ENCODE peak calls at places on chromosomes 11 and 22, in seven cellular contexts. One of them, this sample, is unnamed.

GRCh38 chr11:2311456-2312201 is 9.8 kb downstream of the TSPAN32 start:
- DNase-seq in AG09309: no peak
- DNase-seq in fibroblast of villous mesenchyme: no peak
- DNase-seq in PC-3: no peak
- DNase-seq in AG04450: no peak
- DNase-seq in A549: no peak
- DNase-seq in lung: no peak
- DNase-seq in this sample: no peak

GRCh38 chr11:61737131-61737530 is 15.3 kb upstream of the MYRF start:
- DNase-seq in AG09309: no peak
- DNase-seq in fibroblast of villous mesenchyme: no peak
- DNase-seq in PC-3: no peak
- DNase-seq in AG04450: no peak
- DNase-seq in A549: no peak
- DNase-seq in lung: no peak
- DNase-seq in this sample: no peak

GRCh38 chr11:12195773-12196172 is 85.4 kb downstream of the MICAL2 start:
- DNase-seq in AG09309: no peak
- DNase-seq in fibroblast of villous mesenchyme: no peak
- DNase-seq in PC-3: no peak
- DNase-seq in AG04450: no peak
- DNase-seq in A549: no peak
- DNase-seq in lung: no peak
- DNase-seq in this sample: no peak

GRCh38 chr11:65305501-65306268 is 9.0 kb upstream of the CDC42EP2 start:
- DNase-seq in AG09309: no peak
- DNase-seq in fibroblast of villous mesenchyme: peak; percentile 88
- DNase-seq in PC-3: no peak
- DNase-seq in AG04450: no peak
- DNase-seq in A549: no peak
- DNase-seq in lung: no peak
- DNase-seq in this sample: no peak

GRCh38 chr22:28181332-28181731 is 262.3 kb upstream of the PITPNB start:
- DNase-seq in AG09309: peak; percentile 40
- DNase-seq in fibroblast of villous mesenchyme: peak; percentile 33
- DNase-seq in PC-3: peak; percentile 3
- DNase-seq in AG04450: no peak
- DNase-seq in A549: no peak
- DNase-seq in lung: no peak
- DNase-seq in this sample: peak; percentile 84

GRCh38 chr11:59756845-59757244 is 1.7 kb downstream of the STX3 start:
- DNase-seq in AG09309: no peak
- DNase-seq in fibroblast of villous mesenchyme: peak; percentile 37
- DNase-seq in PC-3: peak; percentile 93
- DNase-seq in AG04450: no peak
- DNase-seq in A549: peak; percentile 25
- DNase-seq in lung: peak; percentile 43
- DNase-seq in this sample: no peak

GRCh38 chr11:121550247-121551132 is 97.7 kb upstream of the SORL1-AS1 start:
- DNase-seq in AG09309: no peak
- DNase-seq in fibroblast of villous mesenchyme: no peak
- DNase-seq in PC-3: no peak
- DNase-seq in AG04450: no peak
- DNase-seq in A549: no peak
- DNase-seq in lung: no peak
- DNase-seq in this sample: no peak

GRCh38 chr11:65594991-65595920 is at the start of gene KCNK7:
- DNase-seq in AG09309: no peak
- DNase-seq in fibroblast of villous mesenchyme: no peak
- DNase-seq in PC-3: peak; percentile 22
- DNase-seq in AG04450: no peak
- DNase-seq in A549: no peak
- DNase-seq in lung: no peak
- DNase-seq in this sample: no peak

GRCh38 chr11:10181811-10182210 is 112.2 kb downstream of the SBF2 start:
- DNase-seq in AG09309: peak; percentile 31
- DNase-seq in fibroblast of villous mesenchyme: peak; percentile 66
- DNase-seq in PC-3: peak; percentile 64
- DNase-seq in AG04450: no peak
- DNase-seq in A549: peak; percentile 45
- DNase-seq in lung: no peak
- DNase-seq in this sample: peak; percentile 75

GRCh38 chr22:37906364-37907008 is 389 bp downstream of the MICALL1 start:
- DNase-seq in AG09309: no peak
- DNase-seq in fibroblast of villous mesenchyme: no peak
- DNase-seq in PC-3: no peak
- DNase-seq in AG04450: no peak
- DNase-seq in A549: no peak
- DNase-seq in lung: no peak
- DNase-seq in this sample: no peak

GRCh38 chr22:17717708-17718107 is 56.6 kb downstream of the BID start:
- DNase-seq in AG09309: peak; percentile 63
- DNase-seq in fibroblast of villous mesenchyme: peak; percentile 55
- DNase-seq in PC-3: no peak
- DNase-seq in AG04450: no peak
- DNase-seq in A549: no peak
- DNase-seq in lung: no peak
- DNase-seq in this sample: peak; percentile 90

GRCh38 chr22:33923660-33924246 is 3.5 kb upstream of the LARGE1 start:
- DNase-seq in AG09309: no peak
- DNase-seq in fibroblast of villous mesenchyme: peak; percentile 66
- DNase-seq in PC-3: peak; percentile 56
- DNase-seq in AG04450: peak; percentile 23
- DNase-seq in A549: peak; percentile 74
- DNase-seq in lung: peak; percentile 69
- DNase-seq in this sample: peak; percentile 74

GRCh38 chr11:62269654-62270278 is at the start of gene SCGB2A2:
- DNase-seq in AG09309: no peak
- DNase-seq in fibroblast of villous mesenchyme: no peak
- DNase-seq in PC-3: peak; percentile 73
- DNase-seq in AG04450: no peak
- DNase-seq in A549: no peak
- DNase-seq in lung: no peak
- DNase-seq in this sample: no peak

GRCh38 chr11:120746836-120747609 is 235.5 kb downstream of the GRIK4 start:
- DNase-seq in AG09309: no peak
- DNase-seq in fibroblast of villous mesenchyme: no peak
- DNase-seq in PC-3: peak; percentile 4
- DNase-seq in AG04450: no peak
- DNase-seq in A549: no peak
- DNase-seq in lung: no peak
- DNase-seq in this sample: no peak

GRCh38 chr22:40628354-40629042 is 8.0 kb downstream of the MRTFA start:
- DNase-seq in AG09309: peak; percentile 24
- DNase-seq in fibroblast of villous mesenchyme: no peak
- DNase-seq in PC-3: peak; percentile 53
- DNase-seq in AG04450: no peak
- DNase-seq in A549: no peak
- DNase-seq in lung: no peak
- DNase-seq in this sample: peak; percentile 70

GRCh38 chr11:94837317-94837716 is 69.2 kb downstream of the AMOTL1 start:
- DNase-seq in AG09309: no peak
- DNase-seq in fibroblast of villous mesenchyme: peak; percentile 14
- DNase-seq in PC-3: no peak
- DNase-seq in AG04450: no peak
- DNase-seq in A549: no peak
- DNase-seq in lung: no peak
- DNase-seq in this sample: no peak

GRCh38 chr11:68658097-68658496 is 26.2 kb upstream of the GAL start:
- DNase-seq in AG09309: no peak
- DNase-seq in fibroblast of villous mesenchyme: no peak
- DNase-seq in PC-3: no peak
- DNase-seq in AG04450: no peak
- DNase-seq in A549: no peak
- DNase-seq in lung: no peak
- DNase-seq in this sample: no peak

GRCh38 chr11:58192229-58192628 is 3.4 kb downstream of the OR9Q2 start:
- DNase-seq in AG09309: no peak
- DNase-seq in fibroblast of villous mesenchyme: no peak
- DNase-seq in PC-3: peak; percentile 11
- DNase-seq in AG04450: no peak
- DNase-seq in A549: no peak
- DNase-seq in lung: no peak
- DNase-seq in this sample: no peak

GRCh38 chr22:46010951-46011626 is 34.1 kb upstream of the WNT7B start:
- DNase-seq in AG09309: no peak
- DNase-seq in fibroblast of villous mesenchyme: no peak
- DNase-seq in PC-3: no peak
- DNase-seq in AG04450: no peak
- DNase-seq in A549: no peak
- DNase-seq in lung: no peak
- DNase-seq in this sample: no peak

GRCh38 chr22:46011627-46012181 is 34.7 kb upstream of the WNT7B start:
- DNase-seq in AG09309: no peak
- DNase-seq in fibroblast of villous mesenchyme: no peak
- DNase-seq in PC-3: no peak
- DNase-seq in AG04450: no peak
- DNase-seq in A549: no peak
- DNase-seq in lung: no peak
- DNase-seq in this sample: no peak

GRCh38 chr22:46012881-46013281 is 35.9 kb upstream of the WNT7B start:
- DNase-seq in AG09309: no peak
- DNase-seq in fibroblast of villous mesenchyme: no peak
- DNase-seq in PC-3: no peak
- DNase-seq in AG04450: no peak
- DNase-seq in A549: no peak
- DNase-seq in lung: no peak
- DNase-seq in this sample: no peak

GRCh38 chr22:46012182-46012880 is 35.4 kb upstream of the WNT7B start:
- DNase-seq in AG09309: no peak
- DNase-seq in fibroblast of villous mesenchyme: no peak
- DNase-seq in PC-3: no peak
- DNase-seq in AG04450: no peak
- DNase-seq in A549: no peak
- DNase-seq in lung: no peak
- DNase-seq in this sample: no peak

DNA sequence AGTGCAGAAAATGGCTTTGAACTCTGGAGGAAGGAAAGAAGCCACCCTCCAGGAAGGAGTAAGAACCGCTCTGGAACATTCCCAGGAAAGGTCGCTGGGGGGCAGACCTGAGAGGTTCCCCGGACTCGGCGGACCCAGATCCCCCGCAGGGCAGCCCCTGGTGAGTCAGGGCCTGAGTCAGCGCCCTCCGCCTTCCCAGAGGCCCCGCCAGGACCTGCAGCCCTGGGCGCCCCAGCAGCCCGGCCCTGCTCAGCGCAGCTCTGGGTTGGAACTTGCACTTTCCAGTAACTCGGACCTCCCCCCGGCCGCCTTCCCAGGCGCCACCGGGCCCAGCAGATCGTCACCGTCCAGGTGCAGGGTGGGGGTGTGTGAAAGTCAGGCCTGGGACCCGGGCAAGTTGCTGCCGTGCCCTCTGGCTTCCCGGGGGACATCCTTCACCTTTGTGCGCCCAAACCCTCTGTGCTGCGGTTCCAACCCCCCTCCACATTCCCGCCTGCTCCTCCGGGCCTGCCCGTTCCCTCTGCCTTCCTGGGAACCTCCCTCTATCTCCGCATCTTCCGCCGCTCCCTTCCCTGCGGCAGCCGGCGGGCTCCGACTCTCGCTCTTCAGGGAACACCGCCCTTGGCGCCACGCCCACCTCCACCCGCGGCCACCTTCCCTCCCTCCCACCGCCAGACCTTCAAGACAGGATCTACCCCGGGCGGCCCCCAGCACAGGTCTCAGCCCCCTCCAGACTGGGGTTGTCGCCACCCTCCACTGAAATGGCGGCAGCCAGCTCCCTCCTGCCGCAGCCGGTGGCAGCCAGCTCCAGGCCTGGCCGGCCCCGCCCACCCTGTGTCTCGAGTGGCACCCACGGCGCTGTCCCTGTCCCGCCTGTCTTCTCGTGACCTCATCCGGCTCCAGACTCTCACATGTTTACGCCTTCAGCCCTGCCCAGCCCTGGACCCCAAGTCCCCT is 36.8 kb upstream of the WNT7B start:
- DNase-seq in AG09309: peak; percentile 85
- DNase-seq in fibroblast of villous mesenchyme: peak; percentile 96
- DNase-seq in PC-3: peak; percentile 96
- DNase-seq in AG04450: peak; percentile 91
- DNase-seq in A549: peak; percentile 95
- DNase-seq in lung: peak; percentile 94
- DNase-seq in this sample: peak; percentile 96
- H3K4me3 ChIP-seq in AG09309: peak overlapping the region; percentile 60
- H3K4me3 ChIP-seq in fibroblast of villous mesenchyme: peak overlapping the region; percentile 70
- H3K4me3 ChIP-seq in PC-3: peak overlapping the region; percentile 68
- H3K4me3 ChIP-seq in AG04450: peak overlapping the region; percentile 70
- H3K4me3 ChIP-seq in A549: peak overlapping the region; percentile 52
- H3K4me3 ChIP-seq in lung: peak overlapping the region; percentile 63
- H3K4me3 ChIP-seq in this sample: peak overlapping the region; percentile 79

GRCh38 chr11:45852712-45853101 is 5.4 kb downstream of the CRY2 start:
- DNase-seq in AG09309: no peak
- DNase-seq in fibroblast of villous mesenchyme: no peak
- DNase-seq in PC-3: no peak
- DNase-seq in AG04450: no peak
- DNase-seq in A549: no peak
- DNase-seq in lung: no peak
- DNase-seq in this sample: no peak
- TF ChIP-seq CTCF in AG09309: no peak
- TF ChIP-seq CTCF in fibroblast of villous mesenchyme: no peak
- TF ChIP-seq CTCF in PC-3: no peak
- TF ChIP-seq CTCF in AG04450: no peak
- TF ChIP-seq CTCF in A549: no peak
- TF ChIP-seq CTCF in lung: no peak
- TF ChIP-seq CTCF in this sample: no peak

GRCh38 chr11:86610559-86611341 is 61.7 kb downstream of the ME3 start:
- DNase-seq in AG09309: no peak
- DNase-seq in fibroblast of villous mesenchyme: peak; percentile 39
- DNase-seq in PC-3: peak; percentile 29
- DNase-seq in AG04450: no peak
- DNase-seq in A549: no peak
- DNase-seq in lung: no peak
- DNase-seq in this sample: no peak
- H3K4me3 ChIP-seq in AG09309: no peak overlapping the region
- H3K4me3 ChIP-seq in fibroblast of villous mesenchyme: no peak overlapping the region
- H3K4me3 ChIP-seq in PC-3: no peak overlapping the region
- H3K4me3 ChIP-seq in AG04450: no peak overlapping the region
- H3K4me3 ChIP-seq in A549: no peak overlapping the region
- H3K4me3 ChIP-seq in lung: no peak overlapping the region
- H3K4me3 ChIP-seq in this sample: no peak overlapping the region

GRCh38 chr11:85772700-85773099 is 38.2 kb downstream of the SYTL2 start:
- DNase-seq in AG09309: no peak
- DNase-seq in fibroblast of villous mesenchyme: peak; percentile 77
- DNase-seq in PC-3: no peak
- DNase-seq in AG04450: peak; percentile 70
- DNase-seq in A549: no peak
- DNase-seq in lung: no peak
- DNase-seq in this sample: peak; percentile 86

GRCh38 chr11:85768473-85769146 is 42.3 kb downstream of the SYTL2 start:
- DNase-seq in AG09309: no peak
- DNase-seq in fibroblast of villous mesenchyme: no peak
- DNase-seq in PC-3: no peak
- DNase-seq in AG04450: no peak
- DNase-seq in A549: no peak
- DNase-seq in lung: no peak
- DNase-seq in this sample: no peak

GRCh38 chr11:85767277-85767676 is 43.7 kb downstream of the SYTL2 start:
- DNase-seq in AG09309: no peak
- DNase-seq in fibroblast of villous mesenchyme: no peak
- DNase-seq in PC-3: no peak
- DNase-seq in AG04450: no peak
- DNase-seq in A549: no peak
- DNase-seq in lung: no peak
- DNase-seq in this sample: no peak

GRCh38 chr11:85771568-85771967 is 39.4 kb downstream of the SYTL2 start:
- DNase-seq in AG09309: no peak
- DNase-seq in fibroblast of villous mesenchyme: no peak
- DNase-seq in PC-3: no peak
- DNase-seq in AG04450: no peak
- DNase-seq in A549: no peak
- DNase-seq in lung: no peak
- DNase-seq in this sample: no peak

GRCh38 chr11:85769758-85770157 is 41.2 kb downstream of the SYTL2 start:
- DNase-seq in AG09309: no peak
- DNase-seq in fibroblast of villous mesenchyme: no peak
- DNase-seq in PC-3: no peak
- DNase-seq in AG04450: no peak
- DNase-seq in A549: no peak
- DNase-seq in lung: no peak
- DNase-seq in this sample: no peak
- TF ChIP-seq CTCF in AG09309: no peak
- TF ChIP-seq CTCF in fibroblast of villous mesenchyme: no peak
- TF ChIP-seq CTCF in PC-3: no peak
- TF ChIP-seq CTCF in AG04450: no peak
- TF ChIP-seq CTCF in A549: no peak
- TF ChIP-seq CTCF in lung: no peak
- TF ChIP-seq CTCF in this sample: no peak